ENCODE peak calls at places on chromosomes 11 and 22, in five cellular contexts. Q is activated CD8-positive, alpha-beta memory T cell treated with anti-CD3 and anti-CD28 coated beads, Interleukin-2, amount 50 U/mL, for 48 hours; C is DMS 273 treated with DMSO at 0.1 percent for 48 hours; G is astrocyte; I is Caki2. T is an unnamed sample.

GRCh38 chr11:18768472-18768901 is 23.1 kb downstream of the PTPN5 start:
- DNase-seq in Q (no peak), C (no peak), G (no peak), I (no peak), T (no peak)

GRCh38 chr22:46971776-46972150 is 209.3 kb downstream of the TBC1D22A start:
- DNase-seq in Q (no peak), C (no peak), G (no peak), I (no peak), T (no peak)

GRCh38 chr11:66727282-66727882 is 1.6 kb downstream of the SPTBN2 start:
- DNase-seq in Q (peak; percentile 66), C (no peak), G (peak; percentile 23), I (no peak), T (no peak)

GRCh38 chr11:72730243-72730642 is 22.0 kb downstream of the ARAP1 start:
- DNase-seq in Q (no peak), C (no peak), G (no peak), I (no peak), T (no peak)

GRCh38 chr22:26708256-26709009 is 51.0 kb downstream of the MIAT start:
- DNase-seq in Q (no peak), C (no peak), G (no peak), I (no peak), T (no peak)

GRCh38 chr22:26892401-26893033 is 235.1 kb downstream of the MIAT start:
- DNase-seq in Q (no peak), C (peak; percentile 3), G (no peak), I (peak; percentile 42), T (no peak)

GRCh38 chr11:68372114-68372513 is 59.7 kb downstream of the LRP5 start:
- DNase-seq in Q (no peak), C (no peak), G (no peak), I (no peak), T (no peak)

GRCh38 chr22:39624501-39624821 is 53.9 kb downstream of the CACNA1I start:
- DNase-seq in Q (no peak), C (no peak), G (no peak), I (no peak), T (no peak)

GRCh38 chr22:44870021-44870420 is 117.6 kb downstream of the ARHGAP8 start:
- DNase-seq in Q (no peak), C (no peak), G (peak; percentile 52), I (peak; percentile 71), T (no peak)

GRCh38 chr11:44623716-44624491 is 58.4 kb downstream of the CD82 start:
- DNase-seq in Q (peak; percentile 54), C (no peak), G (peak; percentile 36), I (no peak), T (peak; percentile 38)

GRCh38 chr11:11867720-11868119 is 25.9 kb downstream of the USP47 start:
- DNase-seq in Q (no peak), C (no peak), G (no peak), I (no peak), T (no peak)

GRCh38 chr11:35751664-35752061 is 89.1 kb downstream of the TRIM44 start:
- DNase-seq in Q (no peak), C (no peak), G (no peak), I (peak; percentile 33), T (no peak)

GRCh38 chr22:50228366-50228765 is 16.5 kb downstream of the TUBGCP6 start:
- DNase-seq in Q (no peak), C (no peak), G (no peak), I (no peak), T (no peak)

GRCh38 chr11:124315052-124315451 is 1.3 kb upstream of the OR8D1 start:
- DNase-seq in Q (no peak), C (no peak), G (peak; percentile 58), I (no peak), T (no peak)

GRCh38 chr11:16794047-16794818 is 55.8 kb downstream of the C11orf58 start:
- DNase-seq in Q (no peak), C (no peak), G (no peak), I (no peak), T (no peak)

GRCh38 chr11:2383823-2384722 is 7.0 kb downstream of the CD81 start:
- DNase-seq in Q (no peak), C (no peak), G (no peak), I (peak; percentile 13), T (peak; percentile 71)

GRCh38 chr11:75347781-75348613 is 3.5 kb downstream of the ARRB1 start:
- DNase-seq in Q (no peak), C (peak; percentile 47), G (peak; percentile 94), I (no peak), T (no peak)

GRCh38 chr11:2302280-2302843 is 549 bp downstream of the TSPAN32 start:
- DNase-seq in Q (peak; percentile 73), C (no peak), G (no peak), I (no peak), T (no peak)

GRCh38 chr22:20028855-20029549 is 8.1 kb downstream of the TANGO2 start:
- DNase-seq in Q (no peak), C (no peak), G (no peak), I (no peak), T (no peak)

GRCh38 chr22:49554296-49554625 is 273.4 kb downstream of the BRD1 start:
- DNase-seq in Q (no peak), C (no peak), G (no peak), I (no peak), T (no peak)

GRCh38 chr11:97751405-97751804 is 1269.3 kb upstream of the CNTN5 start:
- DNase-seq in Q (no peak), C (no peak), G (no peak), I (no peak), T (no peak)

GRCh38 chr11:5689551-5689983 is at the start of gene TRIM22:
- DNase-seq in Q (peak; percentile 64), C (no peak), G (peak; percentile 76), I (no peak), T (peak; percentile 63)

GRCh38 chr11:57213282-57214086 is 23.6 kb downstream of the APLNR start:
- DNase-seq in Q (no peak), C (no peak), G (peak; percentile 56), I (no peak), T (no peak)

GRCh38 chr11:126430581-126431320 is 75.3 kb downstream of the ST3GAL4 start:
- DNase-seq in Q (no peak), C (no peak), G (no peak), I (no peak), T (no peak)

GRCh38 chr11:11588890-11589289 is 32.9 kb downstream of the GALNT18 start:
- DNase-seq in Q (no peak), C (no peak), G (no peak), I (no peak), T (no peak)